ENCODE peak calls at places on chromosomes 5 and 9, in six cellular contexts. Y, G, Q, H, V and Z are unnamed samples.

GRCh38 chr5:10533218-10533617 is 30.7 kb upstream of the ANKRD33B start:
- DNase-seq in Y (no peak), G (no peak), Q (no peak), H (no peak), V (no peak), Z (no peak)

GRCh38 chr5:53426878-53427277 is 53.6 kb upstream of the FST start:
- DNase-seq in Y (no peak), G (no peak), Q (no peak), H (no peak), V (no peak), Z (no peak)

GRCh38 chr9:101738566-101739183 is at the start of gene GRIN3A:
- DNase-seq in Y (peak; percentile 37), G (no peak), Q (no peak), H (no peak), V (no peak), Z (no peak)

GRCh38 chr9:83062011-83062652 is 810 bp downstream of the RASEF start:
- DNase-seq in Y (peak; percentile 74), G (peak; percentile 35), Q (no peak), H (peak; percentile 34), V (peak; percentile 19), Z (no peak)

GRCh38 chr5:935510-936084 is 42.9 kb downstream of the TRIP13 start:
- DNase-seq in Y (no peak), G (no peak), Q (no peak), H (no peak), V (no peak), Z (no peak)

GRCh38 chr5:2748841-2749513 is 2.5 kb downstream of the IRX2 start:
- DNase-seq in Y (no peak), G (no peak), Q (no peak), H (no peak), V (no peak), Z (no peak)

GRCh38 chr5:109769597-109770291 is 80.0 kb downstream of the MAN2A1 start:
- DNase-seq in Y (no peak), G (no peak), Q (no peak), H (peak; percentile 39), V (no peak), Z (no peak)

GRCh38 chr9:88106492-88106891 is 31.8 kb downstream of the SPATA31C2 start:
- DNase-seq in Y (no peak), G (peak; percentile 44), Q (no peak), H (peak; percentile 72), V (peak; percentile 45), Z (peak; percentile 55)

GRCh38 chr9:976258-976804 is at the start of gene DMRT3:
- DNase-seq in Y (no peak), G (no peak), Q (no peak), H (no peak), V (no peak), Z (no peak)

GRCh38 chr5:15683332-15683731 is 183.4 kb downstream of the FBXL7 start:
- DNase-seq in Y (no peak), G (no peak), Q (no peak), H (peak; percentile 44), V (no peak), Z (peak; percentile 67)

GRCh38 chr9:111630182-111631070 is 708 bp upstream of the DNAJC25 start:
- DNase-seq in Y (no peak), G (no peak), Q (no peak), H (no peak), V (no peak), Z (no peak)

GRCh38 chr9:5493597-5494511 is 16.5 kb upstream of the PDCD1LG2 start:
- DNase-seq in Y (peak; percentile 54), G (peak; percentile 96), Q (peak; percentile 47), H (peak; percentile 82), V (peak; percentile 76), Z (peak; percentile 81)

GRCh38 chr9:79664375-79664825 is 92.6 kb downstream of the TLE4 start:
- DNase-seq in Y (no peak), G (no peak), Q (no peak), H (no peak), V (no peak), Z (peak; percentile 24)

GRCh38 chr9:107906074-107906473 is 416.5 kb upstream of the KLF4 start:
- DNase-seq in Y (no peak), G (no peak), Q (no peak), H (no peak), V (no peak), Z (no peak)

GRCh38 chr5:135462304-135462703 is 10.2 kb upstream of the TIFAB start:
- DNase-seq in Y (no peak), G (peak; percentile 46), Q (peak; percentile 46), H (peak; percentile 56), V (peak; percentile 38), Z (peak; percentile 42)

GRCh38 chr9:133403766-133404439 is 13.9 kb downstream of the REXO4 start:
- DNase-seq in Y (peak; percentile 72), G (peak; percentile 22), Q (no peak), H (peak; percentile 41), V (no peak), Z (peak; percentile 19)

GRCh38 chr9:123957168-123957721 is 27.3 kb upstream of the DENND1A start:
- DNase-seq in Y (no peak), G (peak; percentile 35), Q (no peak), H (no peak), V (no peak), Z (no peak)

GRCh38 chr9:79989079-79989478 is 417.3 kb downstream of the TLE4 start:
- DNase-seq in Y (no peak), G (no peak), Q (no peak), H (no peak), V (no peak), Z (no peak)

GRCh38 chr5:94432499-94432898 is 185.9 kb downstream of the KIAA0825 start:
- DNase-seq in Y (no peak), G (peak; percentile 93), Q (peak; percentile 37), H (peak; percentile 79), V (peak; percentile 72), Z (peak; percentile 78)

GRCh38 chr9:87518702-87519335 is 21.2 kb downstream of the DAPK1 start:
- DNase-seq in Y (peak; percentile 62), G (peak; percentile 71), Q (peak; percentile 46), H (peak; percentile 64), V (peak; percentile 95), Z (peak; percentile 93)

GRCh38 chr9:32518276-32518675 is 7.7 kb downstream of the RIGI start:
- DNase-seq in Y (no peak), G (no peak), Q (no peak), H (no peak), V (no peak), Z (no peak)

GRCh38 chr5:109347252-109347888 is 62.4 kb downstream of the PJA2 start:
- DNase-seq in Y (no peak), G (no peak), Q (no peak), H (no peak), V (no peak), Z (no peak)

GRCh38 chr9:109013678-109014145 is 413 bp upstream of the CTNNAL1 start:
- DNase-seq in Y (no peak), G (peak; percentile 72), Q (no peak), H (peak; percentile 72), V (no peak), Z (peak; percentile 66)

GRCh38 chr9:134770972-134771971 is 109.3 kb upstream of the FCN2 start:
- DNase-seq in Y (no peak), G (no peak), Q (no peak), H (no peak), V (no peak), Z (no peak)

GRCh38 chr9:21967707-21968106 is 26.5 kb downstream of the CDKN2A start:
- DNase-seq in Y (no peak), G (no peak), Q (no peak), H (no peak), V (no peak), Z (no peak)

GRCh38 chr9:106755727-106756126 is 107.2 kb upstream of the ZNF462 start:
- DNase-seq in Y (no peak), G (no peak), Q (no peak), H (no peak), V (no peak), Z (no peak)

GRCh38 chr5:42876375-42876844 is 64.7 kb upstream of the SELENOP start:
- DNase-seq in Y (no peak), G (no peak), Q (no peak), H (peak; percentile 34), V (peak; percentile 31), Z (peak; percentile 13)

GRCh38 chr5:149904977-149905376 is 39.6 kb downstream of the PDE6A start:
- DNase-seq in Y (no peak), G (no peak), Q (no peak), H (no peak), V (no peak), Z (no peak)
- TF ChIP-seq CTCF in Y (no peak), G (no peak), Q (no peak), H (no peak), V (no peak), Z (no peak)

GRCh38 chr9:95753762-95754465 is 121.6 kb upstream of the ERCC6L2 start:
- DNase-seq in Y (no peak), G (no peak), Q (no peak), H (no peak), V (peak; percentile 92), Z (peak; percentile 61)
- H3K4me3 ChIP-seq in Y (no peak overlapping the region), G (no peak overlapping the region), Q (no peak overlapping the region), H (no peak overlapping the region), V (no peak overlapping the region), Z (no peak overlapping the region)

DNA sequence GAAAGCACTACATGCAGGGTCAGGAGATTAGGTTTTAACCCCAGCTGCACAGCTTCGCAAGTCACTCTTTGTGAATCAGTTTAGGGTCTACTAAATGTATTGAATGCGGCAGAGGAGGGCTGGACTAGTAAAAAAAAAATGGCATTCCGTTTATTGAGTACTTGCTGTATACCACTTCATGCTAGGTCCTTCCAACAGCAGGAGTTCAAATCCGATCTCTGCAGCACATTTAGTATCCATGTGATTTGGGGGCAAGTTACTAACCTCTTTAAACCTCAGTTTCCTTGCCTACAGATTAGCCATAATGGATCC is 204.4 kb downstream of the SNCAIP start:
- DNase-seq in Y (no peak), G (no peak), Q (no peak), H (no peak), V (no peak), Z (no peak)
- TF ChIP-seq CTCF in Y (no peak), G (no peak), Q (no peak), H (no peak), V (no peak), Z (no peak)

GRCh38 chr9:86057491-86057890 is 41.9 kb downstream of the GOLM1 start:
- DNase-seq in Y (no peak), G (no peak), Q (no peak), H (no peak), V (no peak), Z (no peak)

GRCh38 chr9:86062845-86063693 is 36.3 kb downstream of the GOLM1 start:
- DNase-seq in Y (no peak), G (no peak), Q (no peak), H (no peak), V (no peak), Z (no peak)

GRCh38 chr9:86064220-86064619 is 35.1 kb downstream of the GOLM1 start:
- DNase-seq in Y (no peak), G (no peak), Q (no peak), H (no peak), V (no peak), Z (no peak)

DNA sequence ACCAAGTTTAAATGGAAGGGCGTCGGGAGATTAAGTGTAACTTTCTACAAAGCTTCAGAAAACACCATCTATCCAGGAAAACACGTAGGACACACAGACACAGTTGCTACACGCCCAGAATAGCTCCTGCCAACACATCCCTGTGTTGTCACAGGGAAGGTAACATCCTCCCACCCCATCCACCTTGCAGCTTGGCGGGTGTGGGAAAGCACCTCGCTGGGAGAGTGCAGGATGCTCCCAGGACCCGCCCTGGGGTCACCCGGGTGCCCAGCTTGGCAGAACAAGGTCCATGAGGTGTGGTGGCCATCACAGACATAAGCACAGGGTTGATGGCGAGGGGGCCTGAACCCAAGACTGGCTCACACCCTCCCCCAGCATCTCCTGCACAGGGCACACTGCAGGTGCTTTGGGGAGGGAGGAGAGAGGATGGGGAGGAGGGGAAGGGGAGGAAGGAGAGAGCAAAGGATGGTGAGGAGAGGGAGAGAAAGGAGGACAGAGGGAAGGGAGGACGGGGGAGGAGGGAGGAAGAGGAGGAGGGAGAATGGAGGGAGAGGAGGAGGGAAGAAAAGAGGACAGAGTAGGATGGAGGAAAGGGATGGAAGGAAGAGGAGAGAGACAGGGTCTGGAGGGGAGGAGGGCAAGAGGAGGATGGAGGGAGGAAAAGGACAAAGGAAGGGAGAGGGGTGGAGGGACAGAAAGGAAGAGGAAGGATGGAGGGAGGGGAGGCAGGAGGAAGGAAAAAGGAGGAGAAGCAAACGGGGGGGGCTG is 37.2 kb downstream of the GOLM1 start:
- DNase-seq in Y (no peak), G (no peak), Q (no peak), H (no peak), V (no peak), Z (no peak)
- H3K4me3 ChIP-seq in Y (no peak overlapping the region), G (no peak overlapping the region), Q (no peak overlapping the region), H (no peak overlapping the region), V (no peak overlapping the region), Z (no peak overlapping the region)